ENCODE peak calls at places on chromosome 16, in four cellular contexts. E is WERI-Rb-1, U is PC-3, H is hepatocyte. Z is an unnamed sample. For H3K9me3, the result is how much of the 10 kb centered on the place peaks cover.

GRCh38 chr16:9012848-9013507 is 49.3 kb upstream of the USP7 start:
- DNase-seq in E (peak), U (no peak), H (peak), Z (no peak)

GRCh38 chr16:11242658-11243057 is 13.3 kb downstream of the SOCS1 start:
- DNase-seq in E (peak), U (no peak), H (no peak), Z (no peak)

GRCh38 chr16:8963010-8963824 is 489 bp downstream of the USP7 start:
- DNase-seq in E (no peak), U (no peak), H (peak), Z (peak)

GRCh38 chr16:71673190-71673956 is 47.4 kb downstream of the MARVELD3 start:
- DNase-seq in E (no peak), U (no peak), H (no peak), Z (no peak)

GRCh38 chr16:79047337-79047736 is 553.2 kb downstream of the MAF start:
- DNase-seq in E (no peak), U (peak), H (no peak), Z (no peak)

GRCh38 chr16:66569131-66569530 is 2.9 kb downstream of the CMTM1 start:
- DNase-seq in E (no peak), U (peak), H (no peak), Z (no peak)

GRCh38 chr16:84680165-84680842 is 19.5 kb upstream of the USP10 start:
- DNase-seq in E (no peak), U (no peak), H (no peak), Z (no peak)

GRCh38 chr16:49000594-49000993 is 281.0 kb downstream of the CBLN1 start:
- DNase-seq in E (no peak), U (peak), H (peak), Z (peak)

GRCh38 chr16:27572711-27573110 is 22.8 kb downstream of the KATNIP start:
- DNase-seq in E (no peak), U (no peak), H (no peak), Z (no peak)

GRCh38 chr16:63466-63865 is 9.0 kb downstream of the RHBDF1 start:
- DNase-seq in E (no peak), U (no peak), H (no peak), Z (no peak)

GRCh38 chr16:81551821-81552304 is 107.3 kb downstream of the CMIP start:
- DNase-seq in E (no peak), U (no peak), H (peak), Z (no peak)

GRCh38 chr16:88691924-88692560 is 5.7 kb upstream of the SNAI3 start:
- DNase-seq in E (no peak), U (no peak), H (no peak), Z (no peak)

GRCh38 chr16:16121185-16121727 is 102.0 kb downstream of the ABCC6 start:
- DNase-seq in E (no peak), U (no peak), H (no peak), Z (no peak)

GRCh38 chr16:88619859-88620655 is 18.3 kb upstream of the IL17C start:
- DNase-seq in E (no peak), U (no peak), H (no peak), Z (no peak)

GRCh38 chr16:66416136-66416535 is 11.0 kb upstream of the BEAN1 start:
- DNase-seq in E (no peak), U (peak), H (no peak), Z (no peak)

GRCh38 chr16:1093284-1094123 is 2.5 kb downstream of the C1QTNF8 start:
- DNase-seq in E (no peak), U (no peak), H (no peak), Z (peak)

GRCh38 chr16:13997933-13998332 is 73.2 kb upstream of the MRTFB start:
- DNase-seq in E (no peak), U (peak), H (no peak), Z (no peak)

GRCh38 chr16:74743668-74744299 is 30.8 kb downstream of the FA2H start:
- DNase-seq in E (no peak), U (peak), H (peak), Z (peak)

GRCh38 chr16:534089-534635 is 6.7 kb downstream of the CAPN15 start:
- DNase-seq in E (no peak), U (no peak), H (peak), Z (peak)

GRCh38 chr16:67943619-67944503 is at the start of gene LCAT:
- DNase-seq in E (no peak), U (no peak), H (no peak), Z (no peak)

GRCh38 chr16:8634991-8635736 is 13.7 kb downstream of the METTL22 start:
- DNase-seq in E (peak), U (peak), H (peak), Z (peak)

GRCh38 chr16:79754081-79754872 is 153.7 kb upstream of the MAF start:
- DNase-seq in E (no peak), U (no peak), H (peak), Z (no peak)

GRCh38 chr16:10885246-10885645 is 8.2 kb downstream of the CIITA start:
- DNase-seq in E (no peak), U (no peak), H (no peak), Z (no peak)

GRCh38 chr16:84599528-84600202 is 18.2 kb downstream of the COTL1 start:
- DNase-seq in E (peak), U (no peak), H (peak), Z (no peak)

GRCh38 chr16:89412811-89413210 is 77.5 kb downstream of the ANKRD11 start:
- DNase-seq in E (no peak), U (no peak), H (no peak), Z (no peak)

GRCh38 chr16:86821933-86822332 is 243.6 kb downstream of the FOXL1 start:
- DNase-seq in E (no peak), U (peak), H (no peak), Z (peak)

GRCh38 chr16:80377621-80378020 is 163.2 kb upstream of the DYNLRB2 start:
- DNase-seq in E (no peak), U (no peak), H (no peak), Z (no peak)

GRCh38 chr16:23903001-23903414 is 67.2 kb downstream of the PRKCB start:
- DNase-seq in E (no peak), U (peak), H (no peak), Z (no peak)

GRCh38 chr16:1610841-1611653 is 825 bp downstream of the IFT140 start:
- DNase-seq in E (no peak), U (peak), H (no peak), Z (no peak)

GRCh38 chr16:80656731-80657150 is 115.9 kb downstream of the DYNLRB2 start:
- DNase-seq in E (no peak), U (no peak), H (peak), Z (no peak)

GRCh38 chr16:84295203-84295850 is 649 bp downstream of the WFDC1 start:
- DNase-seq in E (no peak), U (no peak), H (no peak), Z (no peak)

GRCh38 chr16:58462089-58462488 is 37.9 kb upstream of the NDRG4 start:
- DNase-seq in E (no peak), U (no peak), H (no peak), Z (no peak)

GRCh38 chr16:58462997-58463891 is 36.7 kb upstream of the NDRG4 start:
- DNase-seq in E (peak), U (no peak), H (no peak), Z (no peak)

GRCh38 chr16:58461056-58461455 is 38.9 kb upstream of the NDRG4 start:
- DNase-seq in E (peak), U (peak), H (no peak), Z (no peak)

GRCh38 chr16:58461640-58462039 is 38.3 kb upstream of the NDRG4 start:
- DNase-seq in E (no peak), U (no peak), H (no peak), Z (no peak)

GRCh38 chr16:58462499-58462996 is 37.4 kb upstream of the NDRG4 start:
- DNase-seq in E (no peak), U (no peak), H (no peak), Z (no peak)
- H3K9me3 ChIP-seq in E (under half), U (under half), H (under half), Z (under half)

DNA sequence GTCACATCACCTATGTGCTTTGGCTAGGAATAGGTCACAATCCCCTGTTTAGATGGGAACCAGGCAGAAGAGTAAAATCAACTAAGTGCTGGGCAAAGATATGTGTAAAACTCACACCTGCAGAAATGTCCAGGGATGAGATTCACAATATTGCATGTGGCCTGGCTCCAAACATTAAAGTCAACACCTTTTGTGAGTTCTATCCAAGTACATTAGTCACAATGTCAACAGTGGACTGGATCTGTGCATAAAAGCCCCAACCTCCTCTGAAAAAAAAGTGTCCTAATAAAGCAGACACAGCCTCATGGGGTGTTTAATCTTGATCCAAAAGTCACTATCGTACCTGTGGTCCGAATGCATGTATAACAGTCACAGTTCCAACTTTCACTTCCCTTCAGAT is 1990.3 kb downstream of the TP53TG3F start:
- DNase-seq in E (no peak), U (no peak), H (no peak), Z (no peak)
- H3K9me3 ChIP-seq in E (under half), U (under half), H (under half), Z (under half)

GRCh38 chr16:26453215-26453614 is 613.5 kb upstream of the C16orf82 start:
- DNase-seq in E (no peak), U (no peak), H (no peak), Z (no peak)

GRCh38 chr16:26442333-26442732 is 624.4 kb upstream of the C16orf82 start:
- DNase-seq in E (no peak), U (no peak), H (peak), Z (no peak)

GRCh38 chr16:26447570-26447969 is 619.2 kb upstream of the C16orf82 start:
- DNase-seq in E (no peak), U (no peak), H (no peak), Z (no peak)
- H3K9me3 ChIP-seq in E (under half), U (under half), H (under half), Z (under half)

GRCh38 chr16:35377142-35377541 is 1917.7 kb downstream of the TP53TG3F start:
- DNase-seq in E (no peak), U (no peak), H (no peak), Z (no peak)
- H3K9me3 ChIP-seq in E (under half), U (under half), H (under half), Z (under half)

GRCh38 chr16:35574011-35574410 is 2114.6 kb downstream of the TP53TG3F start:
- DNase-seq in E (no peak), U (no peak), H (no peak), Z (no peak)

GRCh38 chr16:35572186-35572585 is 2112.8 kb downstream of the TP53TG3F start:
- DNase-seq in E (no peak), U (no peak), H (no peak), Z (no peak)

GRCh38 chr16:35575432-35575821 is 2116.0 kb downstream of the TP53TG3F start:
- DNase-seq in E (no peak), U (no peak), H (no peak), Z (no peak)

GRCh38 chr16:35574454-35575431 is 2115.3 kb downstream of the TP53TG3F start:
- DNase-seq in E (peak), U (no peak), H (no peak), Z (no peak)

GRCh38 chr16:35573407-35573806 is 2114.0 kb downstream of the TP53TG3F start:
- DNase-seq in E (no peak), U (no peak), H (no peak), Z (no peak)
- H3K9me3 ChIP-seq in E (under half), U (under half), H (under half), Z (under half)

DNA sequence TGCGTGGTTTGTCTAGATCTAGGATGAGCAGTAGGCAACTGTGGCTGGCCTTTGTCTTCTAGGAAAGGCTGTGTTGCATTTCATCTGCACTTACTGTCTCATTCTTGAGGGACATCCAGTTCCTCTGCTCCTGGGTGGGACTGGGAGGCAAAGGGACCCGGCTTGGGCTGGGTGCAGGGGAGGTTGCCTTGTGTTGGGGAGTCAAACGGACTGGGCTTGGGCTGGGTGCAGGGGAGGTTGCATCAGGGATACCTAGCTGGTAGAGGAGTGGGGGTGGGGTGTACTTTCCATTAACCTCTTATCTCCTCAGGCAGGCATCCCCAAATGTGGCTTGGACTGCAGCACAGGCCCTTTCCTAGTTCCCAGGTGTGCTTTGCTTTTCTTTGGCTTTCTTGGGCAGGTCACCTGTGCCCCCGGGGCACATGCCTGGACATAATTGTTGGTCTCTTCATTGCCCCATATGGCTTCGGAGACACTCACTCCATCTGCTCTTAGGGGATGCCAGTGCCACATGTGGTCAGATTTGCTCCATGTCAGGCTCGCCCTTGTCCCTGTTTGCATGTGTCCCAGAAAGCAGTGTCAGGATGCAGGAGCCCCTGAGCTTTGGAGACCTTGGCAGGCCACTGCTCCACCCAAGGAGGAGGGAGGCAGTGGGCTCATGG is 1682.9 kb downstream of the TP53TG3F start:
- DNase-seq in E (no peak), U (no peak), H (no peak), Z (no peak)
- H3K9me3 ChIP-seq in E (under half), U (under half), H (under half), Z (under half)

DNA sequence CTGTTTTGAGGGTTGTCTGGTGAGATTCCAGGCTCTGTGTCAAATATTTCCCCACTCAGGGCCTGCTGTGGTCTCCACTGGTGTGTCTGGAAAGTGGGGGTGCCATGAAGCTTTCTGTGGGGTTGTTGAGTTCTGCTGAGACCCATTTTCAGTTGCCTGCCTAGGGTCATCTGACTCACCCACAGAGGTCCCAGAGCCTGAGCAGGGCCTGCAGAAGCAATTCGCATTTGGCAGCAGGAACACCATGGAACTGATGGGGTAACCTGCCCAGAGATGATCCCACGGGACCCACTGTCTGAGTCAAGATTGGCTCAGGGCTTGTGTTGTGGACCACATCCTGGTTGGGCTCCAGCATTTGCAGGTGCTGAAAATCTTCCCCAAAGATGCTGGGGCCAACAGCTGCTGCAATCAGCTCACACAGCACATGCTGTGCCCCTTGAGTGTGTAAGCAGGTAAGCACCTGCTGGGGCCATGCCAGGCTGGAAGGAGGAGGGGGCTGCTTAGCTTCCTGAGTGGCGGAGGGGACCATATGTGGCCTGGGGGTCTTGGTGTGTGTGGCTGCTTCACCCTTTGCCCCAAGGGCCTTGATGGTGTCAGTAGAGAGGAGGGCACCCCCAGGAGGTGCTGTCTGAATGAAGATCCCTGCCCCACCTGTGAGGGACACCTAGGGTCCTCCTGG is 1726.1 kb downstream of the TP53TG3F start:
- DNase-seq in E (no peak), U (no peak), H (no peak), Z (no peak)
- H3K9me3 ChIP-seq in E (under half), U (under half), H (under half), Z (under half)